ENCODE peak calls at places on chromosomes 12 and 14, in five cellular contexts. One of them, this sample, is unnamed.

GRCh38 chr14:52852810-52853521 is 61.6 kb upstream of the GNPNAT1 start:
- DNase-seq in WTC11: no peak
- DNase-seq in cardiac fibroblast: no peak
- DNase-seq in HuH-7: no peak
- DNase-seq in substantia nigra: no peak
- DNase-seq in this sample: no peak

GRCh38 chr12:124709722-124710656 is 142.6 kb upstream of the NCOR2 start:
- DNase-seq in WTC11: no peak
- DNase-seq in cardiac fibroblast: peak; percentile 52
- DNase-seq in HuH-7: no peak
- DNase-seq in substantia nigra: no peak
- DNase-seq in this sample: no peak

GRCh38 chr14:32075636-32076277 is 1.3 kb upstream of the ARHGAP5 start:
- DNase-seq in WTC11: peak; percentile 37
- DNase-seq in cardiac fibroblast: peak; percentile 35
- DNase-seq in HuH-7: peak; percentile 89
- DNase-seq in substantia nigra: peak; percentile 15
- DNase-seq in this sample: no peak

GRCh38 chr12:38053655-38054464 is 262.7 kb upstream of the ALG10B start:
- DNase-seq in WTC11: no peak
- DNase-seq in cardiac fibroblast: no peak
- DNase-seq in HuH-7: peak; percentile 53
- DNase-seq in substantia nigra: no peak
- DNase-seq in this sample: no peak

GRCh38 chr12:12744556-12745305 is 27.6 kb downstream of the CDKN1B start:
- DNase-seq in WTC11: no peak
- DNase-seq in cardiac fibroblast: peak; percentile 33
- DNase-seq in HuH-7: no peak
- DNase-seq in substantia nigra: no peak
- DNase-seq in this sample: no peak

GRCh38 chr14:52939427-52939826 is 11.4 kb downstream of the FERMT2 start:
- DNase-seq in WTC11: no peak
- DNase-seq in cardiac fibroblast: no peak
- DNase-seq in HuH-7: no peak
- DNase-seq in substantia nigra: no peak
- DNase-seq in this sample: no peak

GRCh38 chr12:101414533-101415119 is 7.1 kb upstream of the ARL1 start:
- DNase-seq in WTC11: peak; percentile 15
- DNase-seq in cardiac fibroblast: peak; percentile 84
- DNase-seq in HuH-7: peak; percentile 39
- DNase-seq in substantia nigra: no peak
- DNase-seq in this sample: no peak

GRCh38 chr14:66790101-66790500 is 282.2 kb downstream of the GPHN start:
- DNase-seq in WTC11: no peak
- DNase-seq in cardiac fibroblast: no peak
- DNase-seq in HuH-7: no peak
- DNase-seq in substantia nigra: no peak
- DNase-seq in this sample: no peak

GRCh38 chr14:25833341-25834121 is 764.3 kb downstream of the NOVA1 start:
- DNase-seq in WTC11: peak; percentile 57
- DNase-seq in cardiac fibroblast: peak; percentile 54
- DNase-seq in HuH-7: peak; percentile 17
- DNase-seq in substantia nigra: peak; percentile 45
- DNase-seq in this sample: no peak

GRCh38 chr12:46775796-46776195 is 50.0 kb downstream of the SLC38A4 start:
- DNase-seq in WTC11: no peak
- DNase-seq in cardiac fibroblast: no peak
- DNase-seq in HuH-7: no peak
- DNase-seq in substantia nigra: no peak
- DNase-seq in this sample: no peak

GRCh38 chr14:71290960-71291466 is 383.8 kb downstream of the PCNX1 start:
- DNase-seq in WTC11: no peak
- DNase-seq in cardiac fibroblast: peak; percentile 92
- DNase-seq in HuH-7: no peak
- DNase-seq in substantia nigra: no peak
- DNase-seq in this sample: no peak

GRCh38 chr14:23045419-23046357 is 3.7 kb downstream of the PSMB11 start:
- DNase-seq in WTC11: no peak
- DNase-seq in cardiac fibroblast: no peak
- DNase-seq in HuH-7: no peak
- DNase-seq in substantia nigra: no peak
- DNase-seq in this sample: no peak

GRCh38 chr14:67232066-67232465 is 9.2 kb upstream of the PALS1 start:
- DNase-seq in WTC11: no peak
- DNase-seq in cardiac fibroblast: no peak
- DNase-seq in HuH-7: no peak
- DNase-seq in substantia nigra: no peak
- DNase-seq in this sample: no peak

GRCh38 chr12:14716848-14717444 is 20.5 kb upstream of the GUCY2C start:
- DNase-seq in WTC11: peak; percentile 62
- DNase-seq in cardiac fibroblast: peak; percentile 65
- DNase-seq in HuH-7: peak; percentile 57
- DNase-seq in substantia nigra: peak; percentile 3
- DNase-seq in this sample: no peak

GRCh38 chr12:1851126-1851791 is 30.9 kb downstream of the LRTM2 start:
- DNase-seq in WTC11: no peak
- DNase-seq in cardiac fibroblast: peak; percentile 76
- DNase-seq in HuH-7: no peak
- DNase-seq in substantia nigra: no peak
- DNase-seq in this sample: no peak

GRCh38 chr14:77516111-77516510 is 17.5 kb upstream of the ISM2 start:
- DNase-seq in WTC11: no peak
- DNase-seq in cardiac fibroblast: no peak
- DNase-seq in HuH-7: no peak
- DNase-seq in substantia nigra: no peak
- DNase-seq in this sample: no peak

GRCh38 chr14:103115845-103116572 is 7.3 kb upstream of the TNFAIP2 start:
- DNase-seq in WTC11: no peak
- DNase-seq in cardiac fibroblast: peak; percentile 64
- DNase-seq in HuH-7: no peak
- DNase-seq in substantia nigra: no peak
- DNase-seq in this sample: no peak

GRCh38 chr12:116060765-116061164 is 216.7 kb downstream of the MED13L start:
- DNase-seq in WTC11: no peak
- DNase-seq in cardiac fibroblast: peak; percentile 30
- DNase-seq in HuH-7: no peak
- DNase-seq in substantia nigra: no peak
- DNase-seq in this sample: no peak

GRCh38 chr14:33768458-33768830 is 182.4 kb downstream of the EGLN3 start:
- DNase-seq in WTC11: no peak
- DNase-seq in cardiac fibroblast: peak; percentile 69
- DNase-seq in HuH-7: no peak
- DNase-seq in substantia nigra: no peak
- DNase-seq in this sample: no peak

GRCh38 chr14:51807355-51807754 is 53.1 kb upstream of the GNG2 start:
- DNase-seq in WTC11: no peak
- DNase-seq in cardiac fibroblast: peak; percentile 25
- DNase-seq in HuH-7: no peak
- DNase-seq in substantia nigra: no peak
- DNase-seq in this sample: no peak

GRCh38 chr12:2374092-2374740 is 321.4 kb downstream of the CACNA1C start:
- DNase-seq in WTC11: no peak
- DNase-seq in cardiac fibroblast: no peak
- DNase-seq in HuH-7: no peak
- DNase-seq in substantia nigra: no peak
- DNase-seq in this sample: no peak

GRCh38 chr12:99985129-99985570 is 414 bp upstream of the ANKS1B start:
- DNase-seq in WTC11: no peak
- DNase-seq in cardiac fibroblast: peak; percentile 21
- DNase-seq in HuH-7: no peak
- DNase-seq in substantia nigra: no peak
- DNase-seq in this sample: no peak

GRCh38 chr12:1821805-1822204 is 1.4 kb downstream of the LRTM2 start:
- DNase-seq in WTC11: no peak
- DNase-seq in cardiac fibroblast: no peak
- DNase-seq in HuH-7: no peak
- DNase-seq in substantia nigra: no peak
- DNase-seq in this sample: no peak

GRCh38 chr12:56763753-56764657 is 881 bp downstream of the HSD17B6 start:
- DNase-seq in WTC11: no peak
- DNase-seq in cardiac fibroblast: peak; percentile 38
- DNase-seq in HuH-7: no peak
- DNase-seq in substantia nigra: no peak
- DNase-seq in this sample: no peak

This sample was measured in iPS DF 6.9.